ENCODE peak calls at places on chromosomes 2 and 18, in six cellular contexts. One of them, this sample, is unnamed.

GRCh38 chr2:86398500-86398899 is 42.7 kb upstream of the KDM3A start:
- DNase-seq in GM23248: peak; percentile 37
- DNase-seq in GM12878: no peak
- DNase-seq in HCT116: no peak
- DNase-seq in DND-41: no peak
- DNase-seq in endothelial cell of umbilical vein: no peak
- DNase-seq in this sample: no peak

GRCh38 chr18:49257609-49258008 is 202.8 kb downstream of the DYM start:
- DNase-seq in GM12878: no peak
- DNase-seq in HCT116: no peak
- DNase-seq in DND-41: no peak
- DNase-seq in GM23248: no peak
- DNase-seq in endothelial cell of umbilical vein: no peak
- DNase-seq in this sample: no peak

GRCh38 chr2:10478916-10479315 is 30.8 kb upstream of the ODC1 start:
- DNase-seq in endothelial cell of umbilical vein: no peak
- DNase-seq in HCT116: no peak
- DNase-seq in DND-41: no peak
- DNase-seq in GM23248: no peak
- DNase-seq in GM12878: no peak
- DNase-seq in this sample: no peak

GRCh38 chr2:15861898-15862297 is 78.5 kb upstream of the MYCN start:
- DNase-seq in GM12878: no peak
- DNase-seq in endothelial cell of umbilical vein: no peak
- DNase-seq in DND-41: no peak
- DNase-seq in GM23248: no peak
- DNase-seq in HCT116: no peak
- DNase-seq in this sample: no peak

GRCh38 chr2:129823044-129823443 is 156.4 kb upstream of the RAB6C start:
- DNase-seq in DND-41: no peak
- DNase-seq in endothelial cell of umbilical vein: no peak
- DNase-seq in HCT116: no peak
- DNase-seq in GM23248: no peak
- DNase-seq in GM12878: no peak
- DNase-seq in this sample: no peak

GRCh38 chr2:16750175-16750924 is 84.7 kb upstream of the CYRIA start:
- DNase-seq in HCT116: no peak
- DNase-seq in endothelial cell of umbilical vein: no peak
- DNase-seq in GM12878: no peak
- DNase-seq in DND-41: no peak
- DNase-seq in GM23248: no peak
- DNase-seq in this sample: no peak

GRCh38 chr2:122707224-122707824 is 951.9 kb downstream of the TSN start:
- DNase-seq in GM23248: no peak
- DNase-seq in GM12878: peak; percentile 70
- DNase-seq in DND-41: no peak
- DNase-seq in endothelial cell of umbilical vein: no peak
- DNase-seq in HCT116: no peak
- DNase-seq in this sample: no peak

GRCh38 chr18:32093106-32093511 is 1.4 kb downstream of the RNF138 start:
- DNase-seq in GM23248: peak; percentile 86
- DNase-seq in endothelial cell of umbilical vein: peak; percentile 59
- DNase-seq in DND-41: peak; percentile 43
- DNase-seq in GM12878: no peak
- DNase-seq in HCT116: no peak
- DNase-seq in this sample: no peak

GRCh38 chr2:217652761-217653160 is 350.0 kb downstream of the TNS1 start:
- DNase-seq in endothelial cell of umbilical vein: no peak
- DNase-seq in DND-41: no peak
- DNase-seq in GM12878: no peak
- DNase-seq in HCT116: no peak
- DNase-seq in GM23248: peak; percentile 62
- DNase-seq in this sample: no peak

GRCh38 chr18:68431111-68431921 is 283.6 kb downstream of the TMX3 start:
- DNase-seq in HCT116: no peak
- DNase-seq in DND-41: no peak
- DNase-seq in endothelial cell of umbilical vein: no peak
- DNase-seq in GM23248: peak; percentile 33
- DNase-seq in GM12878: no peak
- DNase-seq in this sample: no peak

GRCh38 chr18:37987901-37988300 is 422.3 kb upstream of the CELF4 start:
- DNase-seq in endothelial cell of umbilical vein: no peak
- DNase-seq in DND-41: no peak
- DNase-seq in GM23248: no peak
- DNase-seq in HCT116: no peak
- DNase-seq in GM12878: no peak
- DNase-seq in this sample: no peak

GRCh38 chr2:80515961-80516360 is 211.4 kb upstream of the LRRTM1 start:
- DNase-seq in HCT116: no peak
- DNase-seq in DND-41: no peak
- DNase-seq in endothelial cell of umbilical vein: no peak
- DNase-seq in GM23248: no peak
- DNase-seq in GM12878: no peak
- DNase-seq in this sample: no peak

GRCh38 chr18:46010676-46011075 is 43.5 kb upstream of the EPG5 start:
- DNase-seq in DND-41: no peak
- DNase-seq in GM23248: no peak
- DNase-seq in endothelial cell of umbilical vein: no peak
- DNase-seq in GM12878: no peak
- DNase-seq in HCT116: no peak
- DNase-seq in this sample: no peak

GRCh38 chr2:111106720-111107119 is 14.0 kb upstream of the BCL2L11 start:
- DNase-seq in HCT116: no peak
- DNase-seq in GM12878: no peak
- DNase-seq in endothelial cell of umbilical vein: no peak
- DNase-seq in DND-41: no peak
- DNase-seq in GM23248: peak; percentile 13
- DNase-seq in this sample: no peak

GRCh38 chr18:67766930-67767329 is 250.4 kb upstream of the DSEL start:
- DNase-seq in HCT116: no peak
- DNase-seq in endothelial cell of umbilical vein: peak; percentile 78
- DNase-seq in GM23248: peak; percentile 88
- DNase-seq in DND-41: no peak
- DNase-seq in GM12878: peak; percentile 5
- DNase-seq in this sample: peak; percentile 32

GRCh38 chr2:128262315-128263253 is 56.1 kb downstream of the HS6ST1 start:
- DNase-seq in HCT116: no peak
- DNase-seq in GM12878: no peak
- DNase-seq in DND-41: no peak
- DNase-seq in endothelial cell of umbilical vein: no peak
- DNase-seq in GM23248: no peak
- DNase-seq in this sample: no peak

GRCh38 chr2:85648619-85649018 is 19.4 kb downstream of the SFTPB start:
- DNase-seq in endothelial cell of umbilical vein: peak; percentile 66
- DNase-seq in GM12878: no peak
- DNase-seq in GM23248: peak; percentile 80
- DNase-seq in DND-41: peak; percentile 38
- DNase-seq in HCT116: no peak
- DNase-seq in this sample: no peak

GRCh38 chr2:163266772-163267171 is 428.2 kb upstream of the KCNH7 start:
- DNase-seq in DND-41: no peak
- DNase-seq in endothelial cell of umbilical vein: no peak
- DNase-seq in HCT116: no peak
- DNase-seq in GM12878: no peak
- DNase-seq in GM23248: peak; percentile 94
- DNase-seq in this sample: peak; percentile 49

GRCh38 chr2:5035134-5035533 is 657.0 kb upstream of the SOX11 start:
- DNase-seq in HCT116: no peak
- DNase-seq in GM12878: no peak
- DNase-seq in endothelial cell of umbilical vein: no peak
- DNase-seq in GM23248: no peak
- DNase-seq in DND-41: no peak
- DNase-seq in this sample: no peak

GRCh38 chr2:147739531-147739930 is 105.3 kb upstream of the ACVR2A start:
- DNase-seq in GM23248: peak; percentile 33
- DNase-seq in endothelial cell of umbilical vein: no peak
- DNase-seq in DND-41: no peak
- DNase-seq in HCT116: no peak
- DNase-seq in GM12878: no peak
- DNase-seq in this sample: no peak

GRCh38 chr2:239307921-239308620 is 92.7 kb downstream of the HDAC4 start:
- DNase-seq in HCT116: no peak
- DNase-seq in endothelial cell of umbilical vein: no peak
- DNase-seq in DND-41: no peak
- DNase-seq in GM12878: no peak
- DNase-seq in GM23248: peak; percentile 36
- DNase-seq in this sample: no peak

GRCh38 chr2:188678921-188679320 is 295.3 kb upstream of the COL3A1 start:
- DNase-seq in DND-41: no peak
- DNase-seq in GM23248: peak; percentile 84
- DNase-seq in endothelial cell of umbilical vein: no peak
- DNase-seq in GM12878: no peak
- DNase-seq in HCT116: no peak
- DNase-seq in this sample: no peak

GRCh38 chr2:25587361-25587760 is 86.0 kb downstream of the DTNB start:
- DNase-seq in GM12878: no peak
- DNase-seq in DND-41: no peak
- DNase-seq in endothelial cell of umbilical vein: peak; percentile 55
- DNase-seq in GM23248: peak; percentile 27
- DNase-seq in HCT116: no peak
- DNase-seq in this sample: no peak

GRCh38 chr2:135144343-135144742 is 92.3 kb downstream of the RAB3GAP1 start:
- DNase-seq in GM12878: no peak
- DNase-seq in HCT116: no peak
- DNase-seq in endothelial cell of umbilical vein: no peak
- DNase-seq in DND-41: no peak
- DNase-seq in GM23248: no peak
- DNase-seq in this sample: no peak

GRCh38 chr2:240620859-240621258 is 4.4 kb upstream of the GPR35 start:
- DNase-seq in HCT116: no peak
- DNase-seq in GM12878: no peak
- DNase-seq in endothelial cell of umbilical vein: no peak
- DNase-seq in GM23248: no peak
- DNase-seq in DND-41: no peak
- DNase-seq in this sample: no peak

GRCh38 chr2:240619506-240620148 is 5.7 kb upstream of the GPR35 start:
- DNase-seq in GM12878: no peak
- DNase-seq in DND-41: no peak
- DNase-seq in endothelial cell of umbilical vein: no peak
- DNase-seq in GM23248: no peak
- DNase-seq in HCT116: no peak
- DNase-seq in this sample: no peak

GRCh38 chr2:240618776-240619175 is 6.5 kb upstream of the GPR35 start:
- DNase-seq in endothelial cell of umbilical vein: no peak
- DNase-seq in HCT116: no peak
- DNase-seq in GM12878: no peak
- DNase-seq in DND-41: no peak
- DNase-seq in GM23248: no peak
- DNase-seq in this sample: no peak

GRCh38 chr2:240622631-240623235 is 2.5 kb upstream of the GPR35 start:
- DNase-seq in DND-41: no peak
- DNase-seq in GM23248: no peak
- DNase-seq in GM12878: no peak
- DNase-seq in HCT116: no peak
- DNase-seq in endothelial cell of umbilical vein: no peak
- DNase-seq in this sample: no peak

DNA sequence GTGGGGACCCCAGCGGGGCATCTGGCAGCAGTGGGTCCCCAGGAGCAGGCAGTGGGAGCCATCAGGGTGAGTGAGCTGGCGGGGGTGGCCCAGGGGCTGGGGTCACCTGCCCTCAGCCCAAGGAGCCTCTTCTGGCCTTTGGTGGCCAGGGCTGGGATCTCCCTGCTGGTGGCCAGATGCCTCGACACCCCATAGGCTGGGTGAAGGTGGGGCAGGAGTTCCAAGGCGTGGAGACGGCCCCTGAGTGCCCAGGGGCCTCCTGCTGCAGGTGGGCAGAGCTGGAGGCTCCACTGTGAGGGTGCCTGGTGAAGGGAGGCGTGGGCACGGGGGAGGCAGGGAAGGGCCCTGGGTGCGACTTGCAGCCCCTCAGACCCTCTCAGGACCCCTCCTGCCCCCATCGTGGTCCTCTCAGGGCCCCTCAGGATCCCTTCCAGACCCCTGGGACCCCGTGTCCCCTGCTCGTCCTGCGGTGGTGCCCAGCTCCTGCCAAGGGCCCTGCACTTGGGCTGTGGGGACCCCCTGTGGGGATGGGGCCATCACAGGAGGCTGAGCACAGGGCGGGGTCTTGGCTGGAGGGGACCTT is 5.0 kb upstream of the GPR35 start:
- DNase-seq in HCT116: no peak
- DNase-seq in GM23248: no peak
- DNase-seq in GM12878: no peak
- DNase-seq in DND-41: no peak
- DNase-seq in endothelial cell of umbilical vein: no peak
- DNase-seq in this sample: no peak
- TF ChIP-seq EZH2 in HCT116: no peak
- TF ChIP-seq EZH2 in GM23248: no peak
- TF ChIP-seq EZH2 in GM12878: no peak
- TF ChIP-seq EZH2 in DND-41: no peak
- TF ChIP-seq EZH2 in endothelial cell of umbilical vein: no peak
- TF ChIP-seq EZH2 in this sample: no peak

DNA sequence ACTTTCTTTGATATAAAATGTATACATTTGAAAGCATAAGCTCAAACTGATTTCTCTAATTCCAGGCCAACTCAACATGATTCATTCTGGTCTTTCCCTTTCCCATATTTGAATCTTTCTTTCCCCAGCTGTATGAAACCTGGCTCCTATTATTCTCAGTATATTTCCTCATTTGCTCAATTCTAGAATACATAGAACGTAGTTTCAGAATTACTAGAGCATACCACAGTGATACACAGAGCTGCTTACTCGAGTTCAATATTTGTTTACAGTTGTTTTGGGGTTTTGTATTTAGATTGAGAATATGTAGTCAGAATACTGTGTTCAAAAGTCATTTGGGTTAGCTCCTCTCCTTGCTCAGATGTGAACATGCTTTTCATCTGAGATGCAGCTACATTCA is 43.0 kb downstream of the TNFRSF11A start:
- DNase-seq in endothelial cell of umbilical vein: no peak
- DNase-seq in GM23248: no peak
- DNase-seq in HCT116: no peak
- DNase-seq in DND-41: no peak
- DNase-seq in GM12878: no peak
- DNase-seq in this sample: no peak
- TF ChIP-seq EZH2 in endothelial cell of umbilical vein: no peak
- TF ChIP-seq EZH2 in GM23248: no peak
- TF ChIP-seq EZH2 in HCT116: no peak
- TF ChIP-seq EZH2 in DND-41: no peak
- TF ChIP-seq EZH2 in GM12878: no peak
- TF ChIP-seq EZH2 in this sample: no peak

DNA sequence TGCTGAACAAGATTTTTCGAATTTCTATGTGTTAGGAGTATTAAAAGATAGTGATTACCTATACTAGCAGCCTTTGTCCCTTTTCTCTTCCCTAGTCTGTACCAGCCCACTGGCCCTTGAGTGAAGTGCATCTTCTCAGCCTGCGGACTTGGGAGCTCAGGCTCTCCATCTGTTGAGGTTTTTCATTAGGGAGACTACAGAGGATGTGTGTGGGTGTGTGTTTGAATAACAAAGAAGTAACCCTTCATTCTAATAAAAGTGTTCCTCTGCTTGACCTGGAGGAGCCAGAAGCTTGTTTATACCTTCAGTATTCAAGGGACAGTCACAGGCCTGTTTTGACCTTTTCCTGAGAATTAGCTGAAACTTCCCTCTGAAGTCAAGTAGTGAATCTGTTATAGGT is 12.2 kb upstream of the HOXD1 start:
- DNase-seq in DND-41: no peak
- DNase-seq in GM12878: no peak
- DNase-seq in GM23248: no peak
- DNase-seq in endothelial cell of umbilical vein: no peak
- DNase-seq in HCT116: no peak
- DNase-seq in this sample: no peak
- TF ChIP-seq EZH2 in DND-41: no peak
- TF ChIP-seq EZH2 in GM12878: no peak
- TF ChIP-seq EZH2 in GM23248: no peak
- TF ChIP-seq EZH2 in endothelial cell of umbilical vein: no peak
- TF ChIP-seq EZH2 in HCT116: no peak
- TF ChIP-seq EZH2 in this sample: no peak

GRCh38 chr2:178715366-178715765 is 91.9 kb downstream of the TTN start:
- DNase-seq in GM12878: no peak
- DNase-seq in GM23248: no peak
- DNase-seq in endothelial cell of umbilical vein: no peak
- DNase-seq in HCT116: no peak
- DNase-seq in DND-41: no peak
- DNase-seq in this sample: no peak
- TF ChIP-seq EZH2 in GM12878: no peak
- TF ChIP-seq EZH2 in GM23248: no peak
- TF ChIP-seq EZH2 in endothelial cell of umbilical vein: no peak
- TF ChIP-seq EZH2 in HCT116: no peak
- TF ChIP-seq EZH2 in DND-41: no peak
- TF ChIP-seq EZH2 in this sample: no peak

This sample was measured in keratinocyte.